ENCODE peak calls at places on chromosome 10, in four cellular contexts. E, J, Z and C are unnamed samples.

GRCh38 chr10:101293007-101293723 is 60.8 kb upstream of the BTRC start:
- DNase-seq in E (peak), J (no peak), Z (no peak), C (no peak)

GRCh38 chr10:123404357-123404756 is 250.2 kb downstream of the BUB3 start:
- DNase-seq in E (no peak), J (no peak), Z (peak), C (no peak)

GRCh38 chr10:29555746-29556481 is 78.9 kb downstream of the SVIL start:
- DNase-seq in J (peak), E (no peak), Z (no peak), C (no peak)

GRCh38 chr10:48940958-48941357 is 1.3 kb upstream of the LRRC18 start:
- DNase-seq in Z (no peak), J (no peak), E (peak), C (no peak)

GRCh38 chr10:129545257-129545656 is 78.2 kb downstream of the MGMT start:
- DNase-seq in E (no peak), Z (no peak), J (peak), C (no peak)

GRCh38 chr10:126910798-126911197 is 5.6 kb downstream of the DOCK1 start:
- DNase-seq in Z (no peak), E (no peak), J (peak), C (no peak)

GRCh38 chr10:70773461-70773860 is 11.7 kb downstream of the TBATA start:
- DNase-seq in J (no peak), E (no peak), Z (no peak), C (no peak)

GRCh38 chr10:100755821-100756220 is 10.4 kb downstream of the PAX2 start:
- DNase-seq in Z (no peak), E (no peak), J (no peak), C (no peak)

GRCh38 chr10:63611078-63611477 is 89.9 kb downstream of the REEP3 start:
- DNase-seq in Z (no peak), E (no peak), J (peak), C (no peak)

DNA sequence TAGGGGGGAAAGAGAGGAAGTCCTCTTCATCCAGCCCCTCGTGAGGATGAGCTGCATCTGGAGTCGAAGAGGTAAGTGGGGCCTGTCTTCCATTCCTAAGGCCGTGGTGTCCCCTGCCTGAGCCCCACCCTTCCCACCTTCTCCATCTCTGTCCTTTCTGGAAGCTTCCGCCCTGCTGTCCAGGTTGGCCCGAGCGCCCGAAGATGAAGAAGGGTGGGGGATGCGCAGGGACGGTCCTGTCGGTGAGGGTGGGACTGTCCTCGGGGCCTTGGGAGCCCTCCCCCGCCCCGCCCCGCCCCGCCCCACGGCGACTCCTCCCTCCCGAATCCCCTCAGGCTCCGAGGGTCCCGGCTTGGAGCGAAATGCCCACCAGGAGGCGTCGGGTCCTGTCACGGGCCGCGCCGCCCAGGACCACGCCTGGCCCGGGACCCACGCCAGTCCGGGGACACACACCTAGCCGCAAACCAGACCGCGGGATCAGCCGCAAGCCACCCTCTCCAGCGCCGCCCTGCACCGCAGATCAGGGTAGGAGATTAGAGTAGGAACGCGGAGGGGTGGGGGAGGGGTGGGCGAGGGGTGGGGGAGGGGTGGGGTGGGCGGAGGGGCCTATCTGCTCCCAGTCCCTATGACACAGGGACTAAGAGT is 15.3 kb downstream of the GPRIN2 start:
- DNase-seq in J (no peak), Z (no peak), E (peak), C (no peak)
- TF ChIP-seq CTCF in J (peak), Z (no peak), E (peak), C (no peak)

GRCh38 chr10:55630491-55631056 is 730.5 kb downstream of the ZWINT start:
- DNase-seq in J (no peak), Z (no peak), E (peak), C (no peak)

GRCh38 chr10:55629792-55630490 is 731.1 kb downstream of the ZWINT start:
- DNase-seq in J (no peak), Z (no peak), E (peak), C (peak)

GRCh38 chr10:55627526-55628170 is 733.4 kb downstream of the ZWINT start:
- DNase-seq in J (no peak), Z (no peak), E (peak), C (no peak)

GRCh38 chr10:55631071-55631654 is 729.9 kb downstream of the ZWINT start:
- DNase-seq in J (no peak), E (peak), Z (no peak), C (peak)

DNA sequence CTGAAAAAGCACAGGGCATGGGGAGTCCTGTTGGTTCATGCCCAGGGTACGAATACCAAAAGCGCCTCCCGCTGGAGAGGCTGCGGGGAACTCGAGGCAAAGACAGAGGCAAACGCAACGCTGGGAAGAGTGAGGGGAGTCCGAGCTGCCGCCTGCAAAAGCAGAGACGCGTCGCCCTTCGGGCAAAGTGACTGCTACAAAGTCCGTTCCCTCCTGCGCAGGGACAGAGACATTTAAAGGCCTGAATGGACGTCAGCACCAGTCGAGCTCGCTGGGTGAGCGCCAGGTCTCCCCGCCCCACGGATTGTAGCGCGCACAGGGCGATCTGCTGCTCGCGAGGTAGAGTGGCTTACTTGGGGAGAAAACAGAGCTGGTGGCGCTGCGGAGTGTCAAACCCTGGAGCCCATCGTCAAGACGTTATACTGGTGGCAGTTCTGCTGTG is 732.8 kb downstream of the ZWINT start:
- DNase-seq in Z (no peak), J (no peak), E (peak), C (no peak)
- TF ChIP-seq CTCF in Z (no peak), J (no peak), E (no peak), C (no peak)

DNA sequence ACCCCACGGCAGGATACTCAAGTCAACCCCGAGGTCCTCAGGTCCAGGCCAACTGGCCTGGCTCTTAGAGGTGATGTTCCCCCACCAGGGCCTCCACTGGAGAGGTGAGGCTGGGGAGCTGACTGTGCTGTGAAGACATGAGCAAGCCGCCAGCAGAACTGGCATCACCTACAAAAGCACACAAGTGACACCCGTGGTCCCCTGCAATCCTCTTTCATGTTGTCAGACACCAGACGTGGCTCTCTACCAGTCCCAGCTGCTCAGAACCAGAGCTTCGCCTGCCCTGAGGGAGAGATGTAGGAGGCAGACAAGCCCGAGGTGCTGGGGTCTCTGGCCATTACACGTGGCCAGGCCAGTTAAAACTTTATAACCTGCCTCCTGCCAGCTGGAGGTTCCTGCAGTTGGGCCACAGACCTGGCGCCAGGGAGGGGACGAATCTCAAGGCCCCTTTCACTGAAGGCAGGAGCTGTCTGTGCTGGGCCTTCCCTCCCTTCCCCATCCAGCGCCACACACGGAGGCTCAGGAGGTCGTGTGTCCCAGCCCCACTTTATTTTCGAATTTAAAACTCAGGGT is 2.2 kb downstream of the COMTD1 start:
- DNase-seq in E (no peak), J (no peak), Z (peak), C (no peak)
- TF ChIP-seq CTCF in E (no peak), J (no peak), Z (no peak), C (no peak)

GRCh38 chr10:32713560-32713959 is 244.5 kb downstream of the ITGB1 start:
- DNase-seq in Z (peak), J (no peak), E (no peak), C (no peak)
- TF ChIP-seq CTCF in Z (peak), J (peak), E (peak), C (no peak)

GRCh38 chr10:47063858-47064257 is 152.6 kb downstream of the PTPN20 start:
- DNase-seq in Z (no peak), J (no peak), E (no peak), C (no peak)
- TF ChIP-seq CTCF in Z (no peak), J (no peak), E (no peak), C (no peak)

GRCh38 chr10:32889631-32890212 is 68.3 kb downstream of the ITGB1 start:
- DNase-seq in J (no peak), E (no peak), Z (no peak), C (no peak)

GRCh38 chr10:32888161-32888927 is 69.7 kb downstream of the ITGB1 start:
- DNase-seq in E (no peak), J (no peak), Z (no peak), C (no peak)

GRCh38 chr10:32891261-32891660 is 66.8 kb downstream of the ITGB1 start:
- DNase-seq in E (no peak), Z (no peak), J (no peak), C (no peak)

GRCh38 chr10:32890444-32890843 is 67.6 kb downstream of the ITGB1 start:
- DNase-seq in E (no peak), J (no peak), Z (no peak), C (no peak)

GRCh38 chr10:32893431-32893830 is 64.6 kb downstream of the ITGB1 start:
- DNase-seq in E (peak), J (no peak), Z (no peak), C (no peak)
- TF ChIP-seq CTCF in E (peak), J (no peak), Z (peak), C (no peak)

GRCh38 chr10:95178266-95178665 is 15.8 kb upstream of the ACSM6 start:
- DNase-seq in J (no peak), E (no peak), Z (no peak), C (no peak)

GRCh38 chr10:95178797-95179196 is 15.2 kb upstream of the ACSM6 start:
- DNase-seq in E (no peak), Z (no peak), J (no peak), C (no peak)

GRCh38 chr10:95172851-95173250 is 21.2 kb upstream of the ACSM6 start:
- DNase-seq in E (no peak), Z (no peak), J (no peak), C (no peak)

GRCh38 chr10:95177429-95177828 is 16.6 kb upstream of the ACSM6 start:
- DNase-seq in Z (no peak), J (no peak), E (no peak), C (no peak)

DNA sequence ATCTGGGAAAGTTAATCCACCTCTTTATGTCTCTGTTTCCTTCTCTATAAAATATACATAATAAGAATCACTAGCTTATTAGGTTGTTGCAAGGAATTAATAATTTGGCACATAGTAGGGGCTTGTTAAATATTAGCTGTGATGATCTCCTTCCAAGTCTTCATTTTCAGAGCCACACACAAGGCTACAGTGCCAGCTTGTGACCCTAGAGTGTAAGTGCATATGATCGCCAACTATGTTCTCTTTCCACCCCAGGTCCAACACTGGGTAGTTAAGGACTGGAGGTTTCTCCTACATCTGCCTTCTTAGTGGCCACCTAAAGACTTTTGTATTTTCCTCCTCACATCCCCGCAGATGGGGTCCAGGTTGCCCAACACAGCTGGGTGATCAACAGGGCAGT is 17.9 kb upstream of the ACSM6 start:
- DNase-seq in E (no peak), Z (no peak), J (no peak), C (no peak)
- TF ChIP-seq CTCF in E (peak), Z (no peak), J (no peak), C (no peak)

GRCh38 chr10:86945361-86946214 is 11.8 kb downstream of the MMRN2 start:
- DNase-seq in J (peak), Z (no peak), E (peak), C (no peak)
- TF ChIP-seq CTCF in J (peak), Z (no peak), E (peak), C (no peak)

DNA sequence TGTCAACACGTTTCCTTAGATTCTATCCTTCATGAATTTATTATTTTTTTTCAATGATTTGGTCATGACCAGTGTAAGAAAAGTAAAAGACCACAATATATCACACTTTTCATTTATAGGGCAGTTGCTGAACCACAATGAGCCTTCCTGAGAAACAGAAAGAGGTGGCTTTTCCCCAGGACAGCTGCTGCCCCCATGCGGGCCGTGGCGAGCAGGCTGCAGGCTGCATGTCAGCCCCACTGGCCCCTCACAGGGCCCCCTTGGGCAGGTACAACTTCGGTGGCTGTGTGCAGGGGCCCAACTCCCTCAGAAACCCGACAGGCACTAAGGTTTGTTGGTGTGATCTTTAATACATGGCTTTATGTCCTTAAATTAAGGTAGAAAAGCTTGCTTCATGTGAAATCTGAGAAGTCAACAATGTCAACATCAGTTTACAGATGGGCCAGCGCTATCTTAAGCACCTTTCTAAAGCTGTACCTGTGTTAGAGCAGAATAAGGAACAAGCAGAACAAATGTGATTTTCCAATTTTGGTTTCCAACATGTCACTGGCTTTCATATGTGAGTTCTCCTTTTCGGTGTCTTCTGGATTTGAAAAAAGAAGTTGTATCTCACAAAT is 10.6 kb downstream of the BEND7 start:
- DNase-seq in E (peak), Z (no peak), J (no peak), C (peak)
- TF ChIP-seq CTCF in E (peak), Z (no peak), J (peak), C (peak)